ENCODE peak calls at places on chromosome 3, in nine cellular contexts. H is left ventricle myocardium inferior, P is esophagus squamous epithelium, U is AG04450, K is aorta, J is neuronal stem cell, R is GM23248, E is neural progenitor cell, N is WERI-Rb-1. F is an unnamed sample.

GRCh38 chr3:195549931-195550519 is 6.9 kb upstream of the PPP1R2 start:
- DNase-seq in J (no peak), H (no peak), U (no peak), E (no peak), N (no peak), R (no peak), P (no peak), K (no peak), F (no peak)

GRCh38 chr3:66363133-66363532 is 137.7 kb downstream of the LRIG1 start:
- DNase-seq in R (no peak), H (no peak), U (no peak), P (no peak), E (no peak), K (no peak), N (peak; percentile 64), J (no peak), F (no peak)

GRCh38 chr3:11168406-11168805 is 14.1 kb downstream of the HRH1 start:
- DNase-seq in K (no peak), N (no peak), P (no peak), H (no peak), E (no peak), R (no peak), U (no peak), J (no peak), F (no peak)

GRCh38 chr3:141795719-141796435 is 32.7 kb downstream of the GRK7 start:
- DNase-seq in R (peak; percentile 72), N (peak; percentile 71), P (no peak), J (no peak), U (no peak), K (peak; percentile 69), H (peak; percentile 65), E (peak; percentile 41), F (no peak)

GRCh38 chr3:184756151-184756681 is 44.4 kb upstream of the MAGEF1 start:
- DNase-seq in P (no peak), J (no peak), U (no peak), R (no peak), H (no peak), E (no peak), K (peak; percentile 24), N (peak; percentile 61), F (no peak)

GRCh38 chr3:59486468-59486964 is 436.7 kb upstream of the CFAP20DC start:
- DNase-seq in J (no peak), P (no peak), R (no peak), N (no peak), E (no peak), K (no peak), H (no peak), U (no peak), F (no peak)

GRCh38 chr3:177802151-177802900 is 605.0 kb upstream of the TBL1XR1 start:
- DNase-seq in R (peak; percentile 59), K (no peak), N (no peak), P (no peak), H (no peak), J (no peak), U (peak; percentile 41), E (no peak), F (peak; percentile 70)

GRCh38 chr3:129398803-129399144 is 29.7 kb downstream of the EFCAB12 start:
- DNase-seq in E (peak; percentile 52), K (no peak), R (peak; percentile 70), U (no peak), J (no peak), H (no peak), N (peak; percentile 86), P (no peak), F (peak; percentile 13)

GRCh38 chr3:159854500-159855124 is 134.0 kb upstream of the IL12A start:
- DNase-seq in P (no peak), R (peak; percentile 95), J (no peak), N (no peak), U (peak; percentile 91), E (no peak), K (no peak), H (no peak), F (peak; percentile 71)

GRCh38 chr3:52345521-52346110 is 29.5 kb downstream of the DNAH1 start:
- DNase-seq in H (no peak), K (no peak), E (no peak), U (no peak), N (no peak), P (no peak), R (peak; percentile 64), J (no peak), F (peak; percentile 9)

GRCh38 chr3:110677506-110677905 is 394.1 kb upstream of the NECTIN3 start:
- DNase-seq in P (no peak), R (no peak), H (no peak), U (no peak), J (no peak), E (no peak), N (no peak), K (no peak), F (no peak)

GRCh38 chr3:148074916-148075315 is 622.8 kb upstream of the AGTR1 start:
- DNase-seq in N (no peak), R (no peak), H (no peak), J (no peak), U (no peak), P (no peak), E (no peak), K (no peak), F (no peak)

GRCh38 chr3:30612422-30613134 is 6.2 kb downstream of the TGFBR2 start:
- DNase-seq in J (no peak), U (no peak), H (no peak), N (no peak), E (no peak), R (no peak), K (no peak), P (no peak), F (no peak)

GRCh38 chr3:186236357-186237020 is 125.5 kb downstream of the DGKG start:
- DNase-seq in P (no peak), N (no peak), K (no peak), H (no peak), J (no peak), U (no peak), R (no peak), E (no peak), F (no peak)

GRCh38 chr3:161423911-161424522 is 52.7 kb upstream of the SPTSSB start:
- DNase-seq in K (no peak), N (no peak), R (peak; percentile 54), P (no peak), J (peak; percentile 49), U (no peak), E (peak; percentile 31), H (no peak), F (no peak)

GRCh38 chr3:115494826-115495225 is 128.5 kb upstream of the GAP43 start:
- DNase-seq in U (no peak), K (no peak), R (no peak), N (no peak), J (no peak), P (no peak), E (no peak), H (no peak), F (no peak)

GRCh38 chr3:5030152-5030551 is 50.9 kb downstream of the BHLHE40 start:
- DNase-seq in P (no peak), N (no peak), K (no peak), U (no peak), J (no peak), R (no peak), H (no peak), E (no peak), F (no peak)
- H3K4me3 ChIP-seq in P (no peak overlapping the region), N (no peak overlapping the region), K (no peak overlapping the region), U (no peak overlapping the region), J (no peak overlapping the region), R (no peak overlapping the region), H (no peak overlapping the region), E (no peak overlapping the region), F (no peak overlapping the region)

DNA sequence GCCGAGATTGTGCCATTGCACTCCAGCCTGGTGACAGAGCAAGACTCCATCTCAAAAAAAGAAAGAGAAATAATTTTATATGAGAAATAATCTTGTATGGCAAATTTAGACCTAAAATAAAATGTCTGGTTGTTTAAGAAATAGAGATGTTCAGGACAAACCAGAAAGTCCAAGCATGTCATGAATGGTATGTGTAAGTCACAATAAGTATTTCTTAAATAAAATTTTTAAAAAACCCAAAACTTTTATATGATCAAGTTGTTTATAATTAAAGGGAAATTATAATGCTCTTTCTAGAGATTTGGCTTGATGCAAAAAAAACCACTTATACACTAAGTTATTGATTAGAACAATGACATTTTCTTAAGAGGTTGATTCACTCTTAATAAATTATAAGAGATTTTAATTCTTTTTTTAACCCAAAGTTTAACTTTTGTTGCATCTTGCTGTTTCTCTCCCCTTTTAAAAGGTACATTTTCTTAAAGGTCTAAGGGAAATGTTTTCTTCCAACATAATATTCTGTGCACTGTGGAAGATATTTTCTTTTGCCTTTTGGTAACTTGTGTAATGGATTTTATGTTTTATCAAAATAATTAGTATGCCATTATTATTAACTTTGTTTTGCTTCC is 105.7 kb downstream of the RTP4 start:
- DNase-seq in E (peak; percentile 7), R (no peak), J (no peak), N (no peak), H (no peak), K (no peak), U (no peak), P (no peak), F (no peak)
- H3K9me3 ChIP-seq in E (peaks cover 32% of the 10 kb centered on the region), R (peaks cover 6% of the 10 kb centered on the region), J (no peaks in the 10 kb centered on the region), N (peaks cover 17% of the 10 kb centered on the region), H (peaks cover 51% of the 10 kb centered on the region), K (no peaks in the 10 kb centered on the region), U (peaks cover 4% of the 10 kb centered on the region), P (peaks cover 28% of the 10 kb centered on the region), F (peaks cover 21% of the 10 kb centered on the region)

GRCh38 chr3:145776782-145777408 is 384.1 kb downstream of the PLOD2 start:
- DNase-seq in H (no peak), U (peak; percentile 3), E (peak; percentile 75), P (no peak), N (peak; percentile 58), K (no peak), J (peak; percentile 39), R (peak; percentile 69), F (peak; percentile 5)
- H3K4me3 ChIP-seq in H (no peak overlapping the region), U (no peak overlapping the region), E (no peak overlapping the region), P (no peak overlapping the region), N (no peak overlapping the region), K (no peak overlapping the region), J (no peak overlapping the region), R (no peak overlapping the region), F (no peak overlapping the region)

GRCh38 chr3:100899440-100900091 is 93.7 kb downstream of the ABI3BP start:
- DNase-seq in J (no peak), R (no peak), E (no peak), U (no peak), K (no peak), P (no peak), N (no peak), H (no peak), F (no peak)

GRCh38 chr3:100896994-100897393 is 96.2 kb downstream of the ABI3BP start:
- DNase-seq in U (no peak), K (no peak), H (no peak), R (no peak), N (no peak), P (no peak), E (no peak), J (no peak), F (no peak)

GRCh38 chr3:100900671-100901070 is 92.5 kb downstream of the ABI3BP start:
- DNase-seq in N (no peak), R (peak; percentile 55), K (no peak), E (no peak), J (no peak), H (no peak), U (no peak), P (no peak), F (no peak)

DNA sequence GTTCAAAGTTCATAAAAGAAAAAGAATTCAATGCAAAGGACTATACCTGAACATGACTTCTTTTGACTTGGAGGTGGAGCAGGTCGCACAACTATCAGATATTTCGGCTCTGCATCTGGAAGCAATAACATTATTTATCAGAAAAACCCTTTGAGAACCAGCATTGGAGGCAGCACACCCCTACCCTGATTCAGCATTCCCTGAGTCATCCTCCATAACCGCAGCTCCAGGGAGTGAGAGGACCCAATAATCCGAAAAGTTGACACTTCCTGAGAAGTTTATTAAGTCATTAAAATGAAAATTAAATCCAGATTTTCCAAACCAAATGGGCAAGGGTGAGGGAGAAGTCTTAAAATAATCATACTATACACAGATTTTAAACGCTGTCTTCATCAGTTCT is 90.6 kb downstream of the ABI3BP start:
- DNase-seq in E (no peak), N (no peak), J (no peak), U (no peak), R (peak; percentile 86), K (no peak), P (no peak), H (no peak), F (peak; percentile 67)
- H3K9me3 ChIP-seq in E (no peaks in the 10 kb centered on the region), N (no peaks in the 10 kb centered on the region), J (no peaks in the 10 kb centered on the region), U (no peaks in the 10 kb centered on the region), R (no peaks in the 10 kb centered on the region), K (no peaks in the 10 kb centered on the region), P (no peaks in the 10 kb centered on the region), H (no peaks in the 10 kb centered on the region), F (no peaks in the 10 kb centered on the region)

F was measured in MG63.